ENCODE peak calls at places on chromosomes 2 and 18, in eight cellular contexts. G is A673, C is GM23338, S is ovary, J is SJSA1, D is heart right ventricle, Y is GM23248, K is OCI-LY7. V is an unnamed sample.

GRCh38 chr2:68837861-68838341 is 33.3 kb downstream of the BMP10 start:
- DNase-seq in C (no peak), K (no peak), S (no peak), J (no peak), D (no peak), Y (peak; percentile 21), G (no peak), V (no peak)

GRCh38 chr2:101718993-101719571 is 21.6 kb downstream of the MAP4K4 start:
- DNase-seq in G (no peak), S (no peak), J (no peak), Y (peak; percentile 50), K (peak; percentile 71), C (no peak), D (no peak), V (no peak)

GRCh38 chr2:240388471-240389301 is 46.8 kb upstream of the GPC1 start:
- DNase-seq in Y (no peak), G (no peak), S (peak; percentile 32), C (no peak), D (no peak), J (no peak), K (no peak), V (no peak)

GRCh38 chr18:3058328-3059191 is 45.6 kb upstream of the LPIN2 start:
- DNase-seq in S (no peak), G (no peak), D (no peak), Y (no peak), J (no peak), K (no peak), C (no peak), V (no peak)

GRCh38 chr18:73924836-73925235 is 222.8 kb downstream of the FBXO15 start:
- DNase-seq in S (no peak), Y (peak; percentile 11), C (no peak), J (no peak), K (no peak), G (no peak), D (no peak), V (no peak)

GRCh38 chr2:219803294-219803693 is 175.9 kb downstream of the SLC4A3 start:
- DNase-seq in S (no peak), G (no peak), K (no peak), C (no peak), Y (peak; percentile 48), D (no peak), J (no peak), V (no peak)

GRCh38 chr2:172102159-172102857 is 392 bp downstream of the DLX2 start:
- DNase-seq in G (peak; percentile 95), C (no peak), J (peak; percentile 74), K (no peak), Y (peak; percentile 91), D (no peak), S (peak; percentile 46), V (no peak)

GRCh38 chr2:3316456-3317276 is 61.0 kb downstream of the EIPR1 start:
- DNase-seq in D (no peak), G (peak; percentile 4), S (no peak), C (no peak), Y (no peak), K (no peak), J (no peak), V (no peak)

GRCh38 chr2:39377226-39377939 is 59.7 kb downstream of the MAP4K3 start:
- DNase-seq in G (no peak), D (no peak), S (no peak), K (peak; percentile 66), C (no peak), Y (no peak), J (no peak), V (no peak)

GRCh38 chr2:181085729-181086128 is 105.3 kb downstream of the UBE2E3 start:
- DNase-seq in J (no peak), S (no peak), K (no peak), G (no peak), Y (no peak), C (no peak), D (no peak), V (no peak)

GRCh38 chr2:236687296-236687955 is 117.8 kb downstream of the ACKR3 start:
- DNase-seq in J (no peak), G (no peak), Y (peak; percentile 12), S (no peak), D (peak; percentile 21), C (no peak), K (no peak), V (peak; percentile 73)

GRCh38 chr2:43073373-43073772 is 153.0 kb downstream of the ZFP36L2 start:
- DNase-seq in Y (peak; percentile 80), C (no peak), J (peak; percentile 79), D (peak; percentile 41), G (peak; percentile 59), K (no peak), S (no peak), V (peak; percentile 68)

GRCh38 chr2:20194097-20194989 is 30.6 kb downstream of the SDC1 start:
- DNase-seq in C (no peak), Y (no peak), K (no peak), S (no peak), G (no peak), D (no peak), J (no peak), V (no peak)

GRCh38 chr18:65761636-65762310 is 11.0 kb downstream of the CDH7 start:
- DNase-seq in D (no peak), G (peak; percentile 85), Y (no peak), K (no peak), C (no peak), S (no peak), J (no peak), V (no peak)

GRCh38 chr18:9094307-9095226 is 7.9 kb upstream of the NDUFV2 start:
- DNase-seq in Y (peak; percentile 82), D (no peak), S (no peak), C (no peak), J (peak; percentile 92), G (no peak), K (no peak), V (no peak)

GRCh38 chr2:195092341-195092740 is 564.7 kb upstream of the SLC39A10 start:
- DNase-seq in J (no peak), S (no peak), D (no peak), C (peak; percentile 74), K (no peak), G (peak; percentile 65), Y (peak; percentile 0), V (no peak)

GRCh38 chr18:79545255-79545654 is 134.3 kb upstream of the CTDP1 start:
- DNase-seq in C (no peak), S (no peak), J (peak; percentile 38), G (no peak), K (no peak), D (no peak), Y (no peak), V (peak; percentile 57)

GRCh38 chr18:75782826-75783225 is 355.3 kb upstream of the SMIM21 start:
- DNase-seq in D (no peak), S (no peak), K (no peak), J (no peak), C (no peak), Y (no peak), G (no peak), V (no peak)

DNA sequence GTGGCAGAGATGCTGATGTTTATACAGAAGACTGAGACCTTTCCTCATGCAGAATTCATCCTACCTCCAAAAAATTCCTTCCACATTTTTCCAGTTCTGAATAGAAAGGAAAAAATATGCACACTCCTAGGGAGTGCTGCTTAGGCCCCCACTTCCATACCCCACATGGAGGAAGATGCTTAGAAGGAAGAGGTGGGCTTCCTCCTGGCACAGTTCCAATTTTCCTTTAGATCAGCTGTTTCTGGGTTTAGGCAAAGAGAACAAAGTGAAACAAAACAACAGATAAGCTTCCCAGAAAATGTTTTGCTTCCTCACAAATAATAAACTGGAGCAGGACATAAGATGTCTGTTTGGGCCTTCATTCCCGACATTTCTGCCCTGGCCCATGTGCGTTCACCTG is 172.6 kb downstream of the PRPF40A start:
- DNase-seq in G (no peak), C (no peak), K (no peak), J (no peak), D (no peak), Y (no peak), S (no peak), V (no peak)
- H3K4me1 ChIP-seq in G (peaks cover 19% of the 10 kb centered on the region), C (peaks cover 17% of the 10 kb centered on the region), K (peaks cover 4% of the 10 kb centered on the region), J (peaks cover 30% of the 10 kb centered on the region), D (peaks cover 44% of the 10 kb centered on the region), Y (peaks cover 39% of the 10 kb centered on the region), S (peaks cover 26% of the 10 kb centered on the region), V (peaks cover 7% of the 10 kb centered on the region)

GRCh38 chr2:40455661-40456060 is 3.8 kb upstream of the SLC8A1 start:
- DNase-seq in G (no peak), S (no peak), J (no peak), D (no peak), Y (peak; percentile 40), K (no peak), C (no peak), V (no peak)

GRCh38 chr2:40463112-40463511 is 11.2 kb upstream of the SLC8A1 start:
- DNase-seq in C (no peak), K (no peak), S (no peak), G (no peak), Y (no peak), J (no peak), D (no peak), V (no peak)

GRCh38 chr2:40457846-40458245 is 6.0 kb upstream of the SLC8A1 start:
- DNase-seq in C (no peak), G (no peak), S (no peak), K (no peak), Y (peak; percentile 56), D (no peak), J (no peak), V (no peak)

GRCh38 chr2:40458271-40458794 is 6.4 kb upstream of the SLC8A1 start:
- DNase-seq in C (no peak), S (no peak), Y (no peak), K (no peak), J (no peak), G (no peak), D (no peak), V (no peak)
- H3K4me3 ChIP-seq in C (no peak overlapping the region), S (no peak overlapping the region), Y (no peak overlapping the region), K (no peak overlapping the region), J (no peak overlapping the region), G (no peak overlapping the region), D (no peak overlapping the region), V (peak overlapping the region; percentile 19)

GRCh38 chr2:47078541-47079482 is 76.3 kb downstream of the STPG4 start:
- DNase-seq in C (no peak), D (no peak), Y (no peak), G (no peak), S (peak; percentile 8), K (no peak), J (no peak), V (no peak)

GRCh38 chr2:47076126-47076506 is 79.0 kb downstream of the STPG4 start:
- DNase-seq in J (no peak), S (no peak), K (no peak), C (no peak), Y (no peak), G (no peak), D (no peak), V (no peak)

GRCh38 chr2:47077442-47078117 is 77.5 kb downstream of the STPG4 start:
- DNase-seq in G (no peak), D (no peak), J (no peak), C (peak; percentile 41), K (no peak), S (peak; percentile 17), Y (no peak), V (no peak)

GRCh38 chr2:47075361-47076125 is 79.6 kb downstream of the STPG4 start:
- DNase-seq in C (no peak), K (no peak), D (no peak), S (peak; percentile 26), J (no peak), G (no peak), Y (peak; percentile 57), V (no peak)

GRCh38 chr2:47076586-47077441 is 78.3 kb downstream of the STPG4 start:
- DNase-seq in G (peak; percentile 22), C (no peak), J (peak; percentile 98), Y (peak; percentile 97), S (no peak), K (no peak), D (no peak), V (peak; percentile 63)
- H3K4me1 ChIP-seq in G (no peaks in the 10 kb centered on the region), C (peaks cover 22% of the 10 kb centered on the region), J (peaks cover 56% of the 10 kb centered on the region), Y (peaks cover 42% of the 10 kb centered on the region), S (peaks cover 19% of the 10 kb centered on the region), K (peaks cover 12% of the 10 kb centered on the region), D (peaks cover 72% of the 10 kb centered on the region), V (peaks cover 4% of the 10 kb centered on the region)

GRCh38 chr2:30371772-30372373 is 75.2 kb upstream of the LCLAT1 start:
- DNase-seq in G (no peak), K (no peak), Y (peak; percentile 84), S (no peak), D (no peak), J (no peak), C (no peak), V (peak; percentile 36)
- H3K4me3 ChIP-seq in G (no peak overlapping the region), K (no peak overlapping the region), Y (no peak overlapping the region), S (no peak overlapping the region), D (no peak overlapping the region), J (no peak overlapping the region), C (no peak overlapping the region), V (no peak overlapping the region)